ENCODE peak calls at places on chromosomes 2 and 18, in ten cellular contexts. One of them, this sample, is unnamed.

GRCh38 chr2:80073134-80073561 is 231.4 kb downstream of the LRRTM1 start:
- DNase-seq in neural progenitor cell: peak; percentile 83
- DNase-seq in NCI-H2171 treated with DMSO at 0.1 percent for 48 hours: peak; percentile 76
- DNase-seq in T follicular helper cell: no peak
- DNase-seq in ascending aorta: no peak
- DNase-seq in cardiac fibroblast: peak; percentile 69
- DNase-seq in spleen: no peak
- DNase-seq in effector memory CD8-positive, alpha-beta T cell: no peak
- DNase-seq in germinal center: peak; percentile 5
- DNase-seq in H1: no peak
- DNase-seq in this sample: no peak

GRCh38 chr2:96264656-96265348 is 995 bp downstream of the TMEM127 start:
- DNase-seq in cardiac fibroblast: peak; percentile 52
- DNase-seq in T follicular helper cell: no peak
- DNase-seq in germinal center: peak; percentile 74
- DNase-seq in spleen: no peak
- DNase-seq in neural progenitor cell: peak; percentile 69
- DNase-seq in NCI-H2171 treated with DMSO at 0.1 percent for 48 hours: peak; percentile 53
- DNase-seq in ascending aorta: no peak
- DNase-seq in H1: no peak
- DNase-seq in effector memory CD8-positive, alpha-beta T cell: peak; percentile 5
- DNase-seq in this sample: peak; percentile 20

GRCh38 chr2:109087055-109087663 is 41.8 kb upstream of the SH3RF3 start:
- DNase-seq in H1: no peak
- DNase-seq in neural progenitor cell: no peak
- DNase-seq in spleen: no peak
- DNase-seq in germinal center: no peak
- DNase-seq in T follicular helper cell: no peak
- DNase-seq in effector memory CD8-positive, alpha-beta T cell: no peak
- DNase-seq in cardiac fibroblast: peak; percentile 5
- DNase-seq in ascending aorta: no peak
- DNase-seq in NCI-H2171 treated with DMSO at 0.1 percent for 48 hours: no peak
- DNase-seq in this sample: no peak

GRCh38 chr2:43007901-43008300 is 215.5 kb upstream of the HAAO start:
- DNase-seq in cardiac fibroblast: no peak
- DNase-seq in T follicular helper cell: no peak
- DNase-seq in neural progenitor cell: no peak
- DNase-seq in ascending aorta: no peak
- DNase-seq in H1: no peak
- DNase-seq in germinal center: no peak
- DNase-seq in spleen: peak; percentile 40
- DNase-seq in effector memory CD8-positive, alpha-beta T cell: no peak
- DNase-seq in NCI-H2171 treated with DMSO at 0.1 percent for 48 hours: no peak
- DNase-seq in this sample: no peak

GRCh38 chr2:9778012-9778411 is 65.3 kb upstream of the TAF1B start:
- DNase-seq in effector memory CD8-positive, alpha-beta T cell: no peak
- DNase-seq in H1: no peak
- DNase-seq in T follicular helper cell: no peak
- DNase-seq in neural progenitor cell: no peak
- DNase-seq in NCI-H2171 treated with DMSO at 0.1 percent for 48 hours: no peak
- DNase-seq in spleen: peak; percentile 67
- DNase-seq in ascending aorta: no peak
- DNase-seq in germinal center: peak; percentile 33
- DNase-seq in cardiac fibroblast: no peak
- DNase-seq in this sample: no peak

GRCh38 chr2:11305338-11305737 is 39.1 kb downstream of the ROCK2 start:
- DNase-seq in cardiac fibroblast: peak; percentile 36
- DNase-seq in effector memory CD8-positive, alpha-beta T cell: no peak
- DNase-seq in spleen: no peak
- DNase-seq in H1: no peak
- DNase-seq in germinal center: no peak
- DNase-seq in neural progenitor cell: no peak
- DNase-seq in NCI-H2171 treated with DMSO at 0.1 percent for 48 hours: no peak
- DNase-seq in ascending aorta: no peak
- DNase-seq in T follicular helper cell: no peak
- DNase-seq in this sample: no peak

GRCh38 chr18:903703-904102 is 968 bp upstream of the ADCYAP1 start:
- DNase-seq in H1: peak; percentile 88
- DNase-seq in NCI-H2171 treated with DMSO at 0.1 percent for 48 hours: no peak
- DNase-seq in cardiac fibroblast: peak; percentile 61
- DNase-seq in spleen: no peak
- DNase-seq in germinal center: no peak
- DNase-seq in neural progenitor cell: peak; percentile 86
- DNase-seq in ascending aorta: no peak
- DNase-seq in T follicular helper cell: no peak
- DNase-seq in effector memory CD8-positive, alpha-beta T cell: peak; percentile 9
- DNase-seq in this sample: no peak

GRCh38 chr2:80874374-80874773 is 569.8 kb upstream of the LRRTM1 start:
- DNase-seq in neural progenitor cell: no peak
- DNase-seq in germinal center: no peak
- DNase-seq in NCI-H2171 treated with DMSO at 0.1 percent for 48 hours: no peak
- DNase-seq in spleen: no peak
- DNase-seq in ascending aorta: no peak
- DNase-seq in effector memory CD8-positive, alpha-beta T cell: no peak
- DNase-seq in H1: no peak
- DNase-seq in T follicular helper cell: no peak
- DNase-seq in cardiac fibroblast: no peak
- DNase-seq in this sample: no peak

This sample was measured in effector CD8-positive, alpha-beta T cell.